ENCODE peak calls at places on chromosomes 4 and X, in ten cellular contexts. One of them, this sample, is unnamed.

GRCh38 chrX:106959897-106960296 is 39.7 kb downstream of the CLDN2 start:
- DNase-seq in GM04503: no peak
- DNase-seq in kidney glomerular epithelial cell: no peak
- DNase-seq in type B pancreatic cell: no peak
- DNase-seq in DMS153: no peak
- DNase-seq in NCI-H345: no peak
- DNase-seq in left ventricle myocardium inferior: no peak
- DNase-seq in Panc1: no peak
- DNase-seq in activated CD4-positive, alpha-beta T cell treated with anti-CD3 and anti-CD28 coated beads, Interleukin-2, amount 50 U/mL, for 4 hours: no peak
- DNase-seq in NCI-H1694: no peak
- DNase-seq in this sample: no peak

GRCh38 chrX:41605144-41605543 is 83.6 kb upstream of the GPR34 start:
- DNase-seq in GM04503: no peak
- DNase-seq in kidney glomerular epithelial cell: no peak
- DNase-seq in type B pancreatic cell: no peak
- DNase-seq in DMS153: no peak
- DNase-seq in NCI-H345: no peak
- DNase-seq in left ventricle myocardium inferior: no peak
- DNase-seq in Panc1: no peak
- DNase-seq in activated CD4-positive, alpha-beta T cell treated with anti-CD3 and anti-CD28 coated beads, Interleukin-2, amount 50 U/mL, for 4 hours: no peak
- DNase-seq in NCI-H1694: no peak
- DNase-seq in this sample: no peak

GRCh38 chrX:145673851-145674250 is 143.8 kb upstream of the SLITRK2 start:
- DNase-seq in GM04503: no peak
- DNase-seq in kidney glomerular epithelial cell: no peak
- DNase-seq in type B pancreatic cell: no peak
- DNase-seq in DMS153: no peak
- DNase-seq in NCI-H345: no peak
- DNase-seq in left ventricle myocardium inferior: no peak
- DNase-seq in Panc1: no peak
- DNase-seq in activated CD4-positive, alpha-beta T cell treated with anti-CD3 and anti-CD28 coated beads, Interleukin-2, amount 50 U/mL, for 4 hours: no peak
- DNase-seq in NCI-H1694: no peak
- DNase-seq in this sample: no peak

GRCh38 chrX:42149786-42150185 is 226.4 kb upstream of the CASK start:
- DNase-seq in GM04503: peak
- DNase-seq in kidney glomerular epithelial cell: no peak
- DNase-seq in type B pancreatic cell: no peak
- DNase-seq in DMS153: no peak
- DNase-seq in NCI-H345: no peak
- DNase-seq in left ventricle myocardium inferior: no peak
- DNase-seq in Panc1: no peak
- DNase-seq in activated CD4-positive, alpha-beta T cell treated with anti-CD3 and anti-CD28 coated beads, Interleukin-2, amount 50 U/mL, for 4 hours: no peak
- DNase-seq in NCI-H1694: no peak
- DNase-seq in this sample: no peak

GRCh38 chr4:6944311-6945051 is 34.9 kb downstream of the TBC1D14 start:
- DNase-seq in GM04503: no peak
- DNase-seq in kidney glomerular epithelial cell: peak
- DNase-seq in type B pancreatic cell: no peak
- DNase-seq in DMS153: no peak
- DNase-seq in NCI-H345: no peak
- DNase-seq in left ventricle myocardium inferior: no peak
- DNase-seq in Panc1: no peak
- DNase-seq in activated CD4-positive, alpha-beta T cell treated with anti-CD3 and anti-CD28 coated beads, Interleukin-2, amount 50 U/mL, for 4 hours: no peak
- DNase-seq in NCI-H1694: no peak
- DNase-seq in this sample: no peak

GRCh38 chr4:163681208-163681821 is 186.8 kb downstream of the TMA16 start:
- DNase-seq in GM04503: no peak
- DNase-seq in kidney glomerular epithelial cell: no peak
- DNase-seq in type B pancreatic cell: no peak
- DNase-seq in DMS153: peak
- DNase-seq in NCI-H345: no peak
- DNase-seq in left ventricle myocardium inferior: no peak
- DNase-seq in Panc1: no peak
- DNase-seq in activated CD4-positive, alpha-beta T cell treated with anti-CD3 and anti-CD28 coated beads, Interleukin-2, amount 50 U/mL, for 4 hours: no peak
- DNase-seq in NCI-H1694: peak
- DNase-seq in this sample: peak

GRCh38 chrX:9110808-9111207 is 76.9 kb upstream of the FAM9B start:
- DNase-seq in GM04503: no peak
- DNase-seq in kidney glomerular epithelial cell: no peak
- DNase-seq in type B pancreatic cell: no peak
- DNase-seq in DMS153: peak
- DNase-seq in NCI-H345: peak
- DNase-seq in left ventricle myocardium inferior: no peak
- DNase-seq in Panc1: no peak
- DNase-seq in activated CD4-positive, alpha-beta T cell treated with anti-CD3 and anti-CD28 coated beads, Interleukin-2, amount 50 U/mL, for 4 hours: no peak
- DNase-seq in NCI-H1694: no peak
- DNase-seq in this sample: no peak

GRCh38 chr4:24657768-24658617 is 73.6 kb upstream of the DHX15 start:
- DNase-seq in GM04503: peak
- DNase-seq in kidney glomerular epithelial cell: peak
- DNase-seq in type B pancreatic cell: no peak
- DNase-seq in DMS153: peak
- DNase-seq in NCI-H345: peak
- DNase-seq in left ventricle myocardium inferior: peak
- DNase-seq in Panc1: no peak
- DNase-seq in activated CD4-positive, alpha-beta T cell treated with anti-CD3 and anti-CD28 coated beads, Interleukin-2, amount 50 U/mL, for 4 hours: no peak
- DNase-seq in NCI-H1694: no peak
- DNase-seq in this sample: peak

GRCh38 chr4:164177753-164178152 is 576.2 kb upstream of the SMIM31 start:
- DNase-seq in GM04503: no peak
- DNase-seq in kidney glomerular epithelial cell: no peak
- DNase-seq in type B pancreatic cell: no peak
- DNase-seq in DMS153: no peak
- DNase-seq in NCI-H345: no peak
- DNase-seq in left ventricle myocardium inferior: no peak
- DNase-seq in Panc1: no peak
- DNase-seq in activated CD4-positive, alpha-beta T cell treated with anti-CD3 and anti-CD28 coated beads, Interleukin-2, amount 50 U/mL, for 4 hours: no peak
- DNase-seq in NCI-H1694: no peak
- DNase-seq in this sample: no peak

This sample was measured in HCT116.